ENCODE peak calls at places on chromosomes 6 and 20, in four cellular contexts. P, L, T and S are unnamed samples.

GRCh38 chr20:40467014-40467413 is 222.0 kb downstream of the MAFB start:
- DNase-seq in P (no peak), L (no peak), T (no peak), S (no peak)

GRCh38 chr20:44642203-44643153 is 9.0 kb downstream of the ADA start:
- DNase-seq in P (peak; percentile 77), L (peak; percentile 49), T (peak; percentile 82), S (peak; percentile 89)

GRCh38 chr20:40268321-40269075 is 420.5 kb downstream of the MAFB start:
- DNase-seq in P (no peak), L (no peak), T (no peak), S (no peak)

GRCh38 chr6:72826744-72827438 is 205.0 kb downstream of the KCNQ5 start:
- DNase-seq in P (no peak), L (no peak), T (peak; percentile 59), S (no peak)

GRCh38 chr20:11278461-11278860 is 604.7 kb upstream of the JAG1 start:
- DNase-seq in P (no peak), L (no peak), T (no peak), S (no peak)

GRCh38 chr6:157905590-157906337 is 75.9 kb upstream of the SYNJ2 start:
- DNase-seq in P (no peak), L (no peak), T (no peak), S (peak; percentile 33)

GRCh38 chr6:42387336-42387735 is 64.4 kb downstream of the TRERF1 start:
- DNase-seq in P (no peak), L (no peak), T (no peak), S (no peak)

GRCh38 chr6:126072172-126072571 is 85.8 kb downstream of the TRMT11 start:
- DNase-seq in P (no peak), L (no peak), T (no peak), S (no peak)

GRCh38 chr6:52995913-52996685 is 1.0 kb upstream of the GSTA4 start:
- DNase-seq in P (peak; percentile 51), L (peak; percentile 79), T (peak; percentile 91), S (peak; percentile 69)

GRCh38 chr6:113630738-113631535 is 226.2 kb upstream of the MARCKS start:
- DNase-seq in P (peak; percentile 97), L (no peak), T (peak; percentile 86), S (peak; percentile 77)

GRCh38 chr20:16392346-16392745 is 180.9 kb downstream of the KIF16B start:
- DNase-seq in P (peak; percentile 43), L (no peak), T (no peak), S (no peak)

GRCh38 chr20:36368869-36369268 is 62.7 kb downstream of the DLGAP4 start:
- DNase-seq in P (no peak), L (no peak), T (no peak), S (no peak)

GRCh38 chr6:6717008-6717763 is 128.7 kb downstream of the LY86 start:
- DNase-seq in P (no peak), L (no peak), T (no peak), S (no peak)

GRCh38 chr6:6714498-6715360 is 126.2 kb downstream of the LY86 start:
- DNase-seq in P (no peak), L (no peak), T (peak; percentile 15), S (no peak)

GRCh38 chr6:6715465-6715864 is 126.9 kb downstream of the LY86 start:
- DNase-seq in P (no peak), L (no peak), T (no peak), S (no peak)

GRCh38 chr6:6721606-6722005 is 133.1 kb downstream of the LY86 start:
- DNase-seq in P (no peak), L (no peak), T (no peak), S (no peak)

GRCh38 chr6:6717953-6718352 is 129.4 kb downstream of the LY86 start:
- DNase-seq in P (no peak), L (no peak), T (peak; percentile 15), S (peak; percentile 74)
- TF ChIP-seq FOS in P (no peak), L (no peak), T (no peak), S (no peak)

GRCh38 chr6:36038120-36038876 is 10.7 kb downstream of the MAPK14 start:
- DNase-seq in P (no peak), L (no peak), T (no peak), S (peak; percentile 41)

GRCh38 chr6:36032245-36032644 is 4.6 kb downstream of the MAPK14 start:
- DNase-seq in P (no peak), L (no peak), T (no peak), S (no peak)

GRCh38 chr6:36035240-36035639 is 7.6 kb downstream of the MAPK14 start:
- DNase-seq in P (no peak), L (no peak), T (peak; percentile 43), S (no peak)

GRCh38 chr6:36029464-36029863 is 1.9 kb downstream of the MAPK14 start:
- DNase-seq in P (no peak), L (peak; percentile 53), T (peak; percentile 85), S (peak; percentile 50)

GRCh38 chr6:36033935-36034334 is 6.3 kb downstream of the MAPK14 start:
- DNase-seq in P (no peak), L (peak; percentile 31), T (peak; percentile 49), S (no peak)
- TF ChIP-seq FOS in P (no peak), L (no peak), T (peak; percentile 14), S (no peak)

DNA sequence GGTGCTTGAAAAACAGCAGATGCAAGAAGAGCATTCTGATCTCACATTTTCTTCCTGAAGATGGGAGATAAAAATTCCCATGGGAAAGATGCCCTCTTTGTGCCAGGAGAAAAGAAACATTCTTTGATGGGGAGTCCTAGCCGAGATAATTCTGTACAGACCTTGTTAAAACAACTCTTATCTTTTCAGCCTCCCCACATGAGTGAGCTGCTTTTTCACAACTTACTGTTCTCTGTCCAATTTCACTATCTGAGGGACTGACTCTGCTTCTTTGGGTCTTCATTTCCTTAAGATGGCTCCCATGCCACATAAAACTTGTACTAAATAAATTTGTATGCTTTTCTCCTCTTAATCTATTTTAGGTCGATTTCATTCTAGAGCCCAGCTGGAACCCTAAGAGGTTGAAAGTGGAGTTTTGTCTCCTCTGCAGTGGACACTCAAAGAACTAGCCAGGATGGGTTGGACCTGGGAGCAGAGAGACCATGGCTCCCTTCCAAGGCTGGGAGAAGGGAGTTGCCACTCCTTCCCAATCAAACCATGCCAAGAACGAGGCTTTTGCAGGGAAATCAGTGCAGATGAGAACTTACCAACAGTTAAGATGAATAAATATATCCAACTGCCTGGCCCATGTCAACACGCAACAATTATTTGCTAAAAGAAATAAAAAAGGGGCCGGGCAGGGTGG is 285.8 kb upstream of the SULF2 start:
- DNase-seq in P (no peak), L (no peak), T (no peak), S (no peak)
- TF ChIP-seq FOS in P (no peak), L (no peak), T (no peak), S (no peak)

DNA sequence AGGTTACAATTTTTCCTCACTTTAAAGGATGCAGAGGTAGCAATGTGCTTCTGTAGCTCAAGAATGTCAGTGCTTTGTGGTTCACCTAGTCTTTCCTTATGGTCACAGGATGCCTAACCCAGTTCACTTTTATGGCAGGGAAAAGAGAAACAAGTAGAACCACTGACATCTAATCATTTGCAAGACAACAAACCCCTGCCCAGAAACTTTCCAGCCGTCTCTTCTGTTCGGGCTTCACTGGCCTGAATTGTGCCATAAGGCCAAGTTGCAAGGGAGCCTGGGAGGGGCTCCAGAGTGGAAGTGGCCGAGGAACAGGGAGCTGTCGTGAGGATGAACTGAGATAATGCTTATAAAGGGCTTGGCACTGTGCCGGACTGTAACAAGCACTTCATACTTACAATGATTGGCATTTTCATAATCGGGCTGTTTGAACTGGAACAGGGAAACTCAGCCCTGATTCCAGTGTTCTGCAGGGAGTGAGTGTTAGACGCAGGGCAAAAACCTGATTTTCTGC is 212.6 kb downstream of the BCAS1 start:
- DNase-seq in P (no peak), L (peak; percentile 47), T (no peak), S (peak; percentile 27)
- TF ChIP-seq FOS in P (no peak), L (no peak), T (no peak), S (no peak)

DNA sequence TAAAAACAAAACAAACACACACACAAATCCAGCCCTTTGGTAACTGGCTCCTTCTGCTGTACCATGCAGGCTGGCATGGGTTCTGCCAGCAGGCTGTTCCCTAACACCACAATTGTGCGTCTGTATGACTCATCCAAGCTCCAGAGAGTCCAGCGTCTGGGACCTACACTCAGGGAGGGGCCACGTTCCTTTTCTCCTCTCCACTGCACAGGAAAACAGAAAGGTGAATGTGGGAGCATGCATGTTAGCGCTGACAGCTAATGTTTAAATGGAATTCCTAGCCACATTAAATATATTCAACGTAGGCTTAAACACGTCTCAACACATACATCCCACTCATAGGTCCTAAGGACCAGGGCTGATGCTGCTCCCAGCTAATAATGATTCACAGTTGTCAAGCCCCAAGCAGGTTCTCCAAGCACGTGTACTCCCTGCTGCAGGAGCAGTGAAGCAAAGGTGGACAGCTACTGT is 20.7 kb downstream of the MAP1LC3A start:
- DNase-seq in P (no peak), L (peak; percentile 17), T (peak; percentile 82), S (peak; percentile 83)
- TF ChIP-seq FOS in P (no peak), L (peak; percentile 1), T (peak; percentile 87), S (peak; percentile 100)

DNA sequence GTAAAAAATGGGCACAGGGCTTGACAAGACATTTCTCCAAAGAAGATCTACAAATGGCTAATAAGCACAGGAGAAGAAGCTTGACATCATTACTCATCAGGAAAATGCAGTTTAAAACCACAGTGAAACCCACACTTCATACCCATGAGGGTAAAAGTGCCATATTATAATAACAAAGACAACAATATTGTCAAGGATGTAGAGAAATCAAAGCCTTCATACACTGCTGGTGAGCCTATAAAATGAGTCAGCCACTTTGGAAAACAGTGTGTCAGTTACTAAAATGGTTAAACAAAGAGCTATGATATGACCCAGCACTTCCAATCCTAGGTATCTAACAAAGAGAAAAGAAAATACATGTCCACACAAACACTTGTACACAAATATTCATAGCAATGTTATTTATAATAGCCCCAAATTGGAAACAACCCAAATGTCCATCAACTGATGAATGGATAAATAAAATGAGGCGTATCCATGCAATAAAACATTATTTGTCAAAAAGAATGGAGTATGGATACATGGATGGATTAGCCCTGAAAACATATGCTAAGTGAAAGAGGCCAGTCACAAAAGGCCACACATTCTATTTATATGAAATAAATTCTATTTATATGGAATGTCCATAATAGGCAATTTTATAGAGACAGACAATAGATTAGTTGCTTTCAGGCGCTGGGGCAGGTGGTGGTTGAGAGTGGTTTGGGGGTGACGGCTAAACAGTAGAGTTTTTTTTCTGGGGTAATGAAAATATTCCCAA is 11.5 kb upstream of the IL20RA start:
- DNase-seq in P (no peak), L (no peak), T (no peak), S (no peak)
- TF ChIP-seq FOS in P (no peak), L (no peak), T (no peak), S (no peak)

GRCh38 chr20:57335392-57335791 is 5.8 kb downstream of the SPO11 start:
- DNase-seq in P (no peak), L (no peak), T (no peak), S (no peak)

GRCh38 chr20:57330998-57331397 is 1.4 kb downstream of the SPO11 start:
- DNase-seq in P (no peak), L (no peak), T (no peak), S (no peak)

GRCh38 chr20:57329608-57330221 is at the start of gene SPO11:
- DNase-seq in P (no peak), L (peak; percentile 80), T (no peak), S (no peak)

GRCh38 chr20:57327820-57328219 is 1.8 kb upstream of the SPO11 start:
- DNase-seq in P (no peak), L (no peak), T (no peak), S (no peak)

GRCh38 chr20:57332105-57333089 is 2.8 kb downstream of the SPO11 start:
- DNase-seq in P (no peak), L (no peak), T (no peak), S (no peak)
- TF ChIP-seq FOS in P (no peak), L (no peak), T (no peak), S (no peak)